ENCODE peak calls at places on chromosomes 4 and X, in four cellular contexts. K is uterus, Y is choroid plexus epithelial cell, P is transverse colon. D is an unnamed sample.

GRCh38 chrX:68827848-68828562 is 816 bp upstream of the EFNB1 start:
- DNase-seq in K (peak), Y (peak), P (peak), D (peak)

GRCh38 chr4:107037188-107037587 is 1.1 kb upstream of the DKK2 start:
- DNase-seq in K (peak), Y (peak), P (peak), D (peak)

GRCh38 chr4:8772499-8773123 is 99.0 kb downstream of the HMX1 start:
- DNase-seq in K (no peak), Y (no peak), P (no peak), D (no peak)

GRCh38 chr4:21900211-21900610 is 48.4 kb downstream of the KCNIP4 start:
- DNase-seq in K (no peak), Y (no peak), P (no peak), D (no peak)

GRCh38 chrX:41468647-41469323 is 21.6 kb downstream of the NYX start:
- DNase-seq in K (no peak), Y (peak), P (no peak), D (peak)

GRCh38 chr4:84826681-84827080 is 139.8 kb downstream of the WDFY3 start:
- DNase-seq in K (no peak), Y (no peak), P (no peak), D (no peak)

GRCh38 chr4:9811796-9812195 is 30.4 kb downstream of the DRD5 start:
- DNase-seq in K (no peak), Y (no peak), P (no peak), D (no peak)

GRCh38 chr4:101284546-101284945 is 62.8 kb downstream of the PPP3CA start:
- DNase-seq in K (no peak), Y (peak), P (no peak), D (peak)

GRCh38 chrX:32966956-32967355 is 244.4 kb downstream of the DMD start:
- DNase-seq in K (no peak), Y (no peak), P (no peak), D (no peak)

GRCh38 chr4:22090655-22091350 is 142.2 kb upstream of the KCNIP4 start:
- DNase-seq in K (no peak), Y (no peak), P (no peak), D (peak)

GRCh38 chr4:128284317-128284716 is 3.3 kb downstream of the PGRMC2 start:
- DNase-seq in K (no peak), Y (no peak), P (no peak), D (no peak)

GRCh38 chr4:98938386-98938785 is 9.5 kb upstream of the EIF4E start:
- DNase-seq in K (no peak), Y (peak), P (no peak), D (peak)

GRCh38 chrX:77635372-77635771 is 150.6 kb downstream of the ATRX start:
- DNase-seq in K (no peak), Y (no peak), P (no peak), D (no peak)

GRCh38 chr4:38905657-38906398 is 38.2 kb downstream of the FAM114A1 start:
- DNase-seq in K (no peak), Y (no peak), P (no peak), D (no peak)

GRCh38 chrX:130793966-130794365 is 109.0 kb downstream of the ENOX2 start:
- DNase-seq in K (no peak), Y (no peak), P (no peak), D (no peak)

GRCh38 chrX:139207655-139208054 is 322.9 kb upstream of the F9 start:
- DNase-seq in K (no peak), Y (no peak), P (no peak), D (no peak)

GRCh38 chr4:140052050-140052449 is 101.9 kb downstream of the MAML3 start:
- DNase-seq in K (peak), Y (peak), P (peak), D (peak)

GRCh38 chr4:8297691-8298485 is 28.3 kb downstream of the HTRA3 start:
- DNase-seq in K (peak), Y (no peak), P (peak), D (no peak)

GRCh38 chr4:174154455-174154854 is 129.0 kb downstream of the FBXO8 start:
- DNase-seq in K (no peak), Y (peak), P (no peak), D (peak)

GRCh38 chrX:43562372-43562771 is 93.7 kb upstream of the MAOA start:
- DNase-seq in K (no peak), Y (peak), P (no peak), D (no peak)

GRCh38 chr4:186854256-186854655 is 130.6 kb upstream of the FAT1 start:
- DNase-seq in K (no peak), Y (peak), P (no peak), D (no peak)

GRCh38 chrX:13008189-13008533 is 33.3 kb downstream of the TMSB4X start:
- DNase-seq in K (no peak), Y (peak), P (no peak), D (no peak)

GRCh38 chrX:117743469-117744251 is 372.9 kb downstream of the KLHL13 start:
- DNase-seq in K (no peak), Y (peak), P (peak), D (no peak)

GRCh38 chr4:76658231-76659102 is 223.4 kb downstream of the SHROOM3 start:
- DNase-seq in K (no peak), Y (peak), P (no peak), D (peak)

GRCh38 chr4:124890522-124890921 is 178.0 kb upstream of the ANKRD50 start:
- DNase-seq in K (no peak), Y (peak), P (no peak), D (no peak)

GRCh38 chr4:5524451-5524850 is 183.9 kb downstream of the EVC2 start:
- DNase-seq in K (no peak), Y (no peak), P (no peak), D (no peak)

GRCh38 chrX:110146521-110146920 is 143.6 kb downstream of the TMEM164 start:
- DNase-seq in K (peak), Y (peak), P (peak), D (peak)

GRCh38 chr4:54378461-54378860 is 149.4 kb downstream of the PDGFRA start:
- DNase-seq in K (no peak), Y (peak), P (no peak), D (peak)

GRCh38 chrX:30275498-30275897 is 28.6 kb downstream of the MAGEB1 start:
- DNase-seq in K (no peak), Y (peak), P (no peak), D (peak)

DNA sequence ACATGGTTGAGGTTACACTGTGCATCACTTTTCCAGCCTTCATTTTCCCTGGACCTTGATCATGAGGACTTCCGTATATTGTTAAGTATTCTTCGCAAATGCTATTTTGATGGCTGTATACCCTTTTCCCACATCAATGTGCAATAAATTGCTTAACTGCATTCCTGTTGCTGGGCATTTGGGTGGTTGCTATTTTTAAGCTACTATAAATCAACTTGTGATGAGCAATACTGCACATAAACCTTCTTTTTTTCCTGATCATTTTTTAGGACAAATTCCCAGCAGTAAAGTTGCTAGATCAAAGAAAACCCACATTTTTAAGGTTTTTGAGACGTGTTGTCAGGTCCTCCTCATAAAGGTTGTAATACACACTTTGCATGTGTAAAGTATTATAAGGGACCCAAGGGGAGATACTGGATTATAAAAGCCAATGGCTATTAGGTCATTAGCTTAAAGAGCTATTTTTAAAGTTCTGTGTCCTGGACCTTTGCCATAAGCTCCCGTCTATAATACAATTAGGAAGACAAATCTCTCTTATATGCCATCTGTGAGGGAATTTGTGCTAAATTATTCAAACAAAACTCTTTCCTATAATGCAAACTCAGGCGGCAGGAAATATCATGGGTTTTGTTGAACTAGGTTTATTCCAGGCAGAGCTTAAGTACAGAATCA is 35.6 kb downstream of the LIMCH1 start:
- DNase-seq in K (no peak), Y (no peak), P (no peak), D (no peak)
- TF ChIP-seq CTCF in K (no peak), Y (no peak), P (no peak), D (no peak)

DNA sequence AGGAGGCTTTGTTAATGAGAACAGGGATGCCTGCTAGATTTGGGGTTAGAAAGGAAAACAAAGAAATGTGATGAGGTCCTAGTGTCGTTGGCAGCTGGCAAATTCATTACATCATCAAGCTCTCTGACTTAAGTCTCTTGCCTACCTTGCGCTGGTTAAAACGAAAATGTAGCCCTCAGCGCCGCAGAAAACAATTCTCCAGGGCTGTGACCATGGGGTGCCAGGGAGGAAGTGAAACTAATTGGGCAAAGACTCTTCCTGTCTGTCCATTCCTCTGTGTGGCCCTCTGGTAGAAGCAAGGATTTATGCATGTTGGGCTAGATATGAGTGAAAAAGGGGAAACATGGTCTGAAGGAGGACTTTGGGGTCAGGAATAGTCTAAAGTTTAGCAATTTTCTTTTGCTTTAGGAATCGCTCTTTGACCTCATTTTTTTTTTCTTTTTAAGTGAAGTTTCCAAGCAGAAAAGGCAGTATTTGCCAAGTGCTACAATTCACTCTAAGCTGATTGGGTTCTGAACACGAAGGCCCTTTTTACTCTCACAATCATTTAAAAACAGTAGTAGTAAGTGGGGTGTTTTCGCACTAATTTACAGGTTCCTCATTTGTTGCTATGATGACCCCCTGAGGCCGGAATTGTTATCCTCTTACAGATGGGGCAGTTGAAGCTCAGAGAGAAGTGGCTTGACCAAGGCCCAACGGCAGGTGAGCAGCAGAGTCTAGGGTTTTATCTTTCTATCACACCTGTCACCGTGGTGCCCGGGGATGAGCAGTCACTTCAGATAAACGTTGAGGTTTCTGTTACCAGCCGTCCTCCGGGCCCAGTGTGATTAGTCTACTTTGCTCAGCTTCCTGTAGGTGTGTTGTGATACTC is 27.3 kb upstream of the CHRNA9 start:
- DNase-seq in K (no peak), Y (no peak), P (peak), D (no peak)
- H3K4me3 ChIP-seq in K (no peak), Y (no peak), P (no peak), D (no peak)

DNA sequence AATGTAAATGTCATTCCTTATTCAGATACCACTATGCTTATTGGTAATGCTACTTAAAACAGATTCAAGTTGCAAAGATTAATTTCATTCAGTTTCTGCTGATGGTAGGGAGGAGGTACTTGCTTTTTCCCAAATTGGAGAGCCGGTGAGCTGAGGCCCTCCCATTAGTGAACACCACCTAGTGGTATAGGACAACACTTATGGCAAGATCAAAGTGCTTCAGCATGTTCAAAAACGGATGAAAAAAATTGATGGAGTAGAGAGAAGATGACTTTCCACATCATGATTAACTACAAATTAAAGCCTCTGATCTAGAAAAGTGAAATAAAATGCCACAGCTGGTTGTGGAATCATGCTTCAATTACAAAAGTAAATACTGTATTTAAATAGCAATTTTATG is 112.9 kb downstream of the MBNL3 start:
- DNase-seq in K (no peak), Y (peak), P (no peak), D (no peak)
- TF ChIP-seq CTCF in K (no peak), Y (peak), P (no peak), D (peak)

GRCh38 chr4:165656829-165657467 is 216.1 kb upstream of the TLL1 start:
- DNase-seq in K (no peak), Y (no peak), P (no peak), D (no peak)
- H3K4me3 ChIP-seq in K (no peak), Y (no peak), P (no peak), D (no peak)